ENCODE peak calls at places on chromosomes 4 and X, in five cellular contexts. P, Q, C, D and I are unnamed samples.

GRCh38 chr4:122588453-122589238 is 32.2 kb downstream of the IL21 start:
- DNase-seq in Q (no peak), C (no peak), P (no peak), D (no peak), I (peak)

GRCh38 chrX:17964871-17965270 is 103.8 kb upstream of the RAI2 start:
- DNase-seq in P (no peak), C (no peak), Q (no peak), D (no peak), I (no peak)

GRCh38 chrX:48003367-48003757 is 427 bp downstream of the ZNF182 start:
- DNase-seq in Q (peak), P (no peak), D (no peak), C (no peak), I (no peak)

GRCh38 chr4:40185830-40186664 is 10.8 kb upstream of the RHOH start:
- DNase-seq in D (no peak), P (no peak), Q (no peak), C (no peak), I (peak)

GRCh38 chr4:31053451-31053850 is 333.3 kb downstream of the PCDH7 start:
- DNase-seq in D (no peak), P (no peak), Q (no peak), C (no peak), I (no peak)

GRCh38 chr4:2072971-2073807 is 14.1 kb downstream of the NAT8L start:
- DNase-seq in Q (peak), D (no peak), C (no peak), P (no peak), I (no peak)

GRCh38 chr4:64230709-64231310 is 178.4 kb downstream of the TECRL start:
- DNase-seq in Q (no peak), C (no peak), D (no peak), P (no peak), I (peak)

GRCh38 chrX:41589634-41590270 is 99.0 kb upstream of the GPR34 start:
- DNase-seq in P (no peak), Q (no peak), C (no peak), D (no peak), I (peak)

GRCh38 chr4:10019521-10020051 is 1.7 kb downstream of the SLC2A9 start:
- DNase-seq in P (no peak), C (no peak), Q (peak), D (no peak), I (no peak)

GRCh38 chr4:55437356-55437796 is 41.6 kb downstream of the TMEM165 start:
- DNase-seq in Q (peak), C (peak), D (no peak), P (no peak), I (no peak)

GRCh38 chr4:128461300-128462103 is 173.9 kb upstream of the PGRMC2 start:
- DNase-seq in Q (no peak), C (peak), P (peak), D (no peak), I (peak)

GRCh38 chr4:8747467-8747841 is 124.2 kb downstream of the HMX1 start:
- DNase-seq in P (no peak), C (no peak), D (no peak), Q (peak), I (no peak)

GRCh38 chrX:135596495-135596894 is 76.0 kb downstream of the INTS6L start:
- DNase-seq in P (no peak), Q (peak), D (peak), C (peak), I (peak)

GRCh38 chrX:40004916-40005289 is 92.9 kb downstream of the BCOR start:
- DNase-seq in Q (no peak), P (no peak), D (no peak), C (no peak), I (no peak)
- H3K4me3 ChIP-seq in Q (no peak), P (no peak), D (no peak), C (no peak), I (no peak)

DNA sequence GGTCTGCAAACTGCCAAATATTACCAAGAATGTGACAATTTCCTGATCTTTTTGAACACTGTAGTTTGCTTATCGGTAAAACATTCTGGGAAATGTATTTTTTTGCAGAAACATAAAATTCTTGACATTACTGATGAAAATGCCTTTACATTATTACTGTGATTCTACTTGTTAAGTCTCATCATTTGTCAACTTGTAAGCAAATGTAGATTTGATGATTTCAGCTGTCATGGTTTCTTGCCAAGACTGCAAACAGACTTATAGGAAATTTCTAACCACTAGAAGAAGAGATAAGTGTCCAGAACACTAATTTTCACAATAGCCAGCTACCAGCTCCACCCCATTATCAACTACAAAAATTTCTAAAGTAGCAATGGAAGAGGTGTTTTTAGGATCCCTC is 560.4 kb downstream of the STPG2 start:
- DNase-seq in P (no peak), D (no peak), Q (no peak), C (peak), I (no peak)
- TF ChIP-seq CTCF in P (no peak), D (no peak), Q (no peak), C (no peak), I (no peak)

GRCh38 chrX:2484721-2485459 is 15.9 kb downstream of the DHRSX start:
- DNase-seq in Q (no peak), P (no peak), D (no peak), C (no peak), I (peak)
- H3K4me3 ChIP-seq in Q (no peak), P (peak), D (peak), C (no peak), I (peak)

DNA sequence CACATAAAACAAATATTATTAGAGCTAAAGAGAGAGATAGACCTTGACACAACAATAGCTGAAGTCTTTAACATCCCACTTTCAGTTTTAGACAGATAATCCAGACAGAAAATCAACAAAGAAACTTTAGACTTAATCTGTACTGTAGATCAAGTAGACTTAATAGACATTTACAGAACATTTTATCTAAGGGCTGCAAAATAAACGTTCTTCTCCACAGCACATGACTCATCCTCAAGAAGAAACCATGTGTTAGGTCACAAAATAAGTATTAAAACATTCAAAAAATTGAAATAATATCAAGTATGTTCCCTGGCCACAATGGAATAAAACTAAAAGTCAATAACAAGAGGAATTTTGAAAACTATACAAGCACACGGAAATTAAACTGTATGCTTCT is 1510.3 kb upstream of the PCDH10 start:
- DNase-seq in D (no peak), Q (no peak), C (no peak), P (no peak), I (no peak)
- TF ChIP-seq CTCF in D (no peak), Q (no peak), C (no peak), P (no peak), I (no peak)

GRCh38 chr4:154489558-154490260 is 1.9 kb downstream of the DCHS2 start:
- DNase-seq in C (no peak), Q (no peak), P (no peak), D (peak), I (no peak)
- H3K4me3 ChIP-seq in C (no peak), Q (no peak), P (no peak), D (peak), I (no peak)

GRCh38 chr4:76585897-76586360 is 150.9 kb downstream of the SHROOM3 start:
- DNase-seq in D (peak), C (peak), Q (peak), P (no peak), I (no peak)
- TF ChIP-seq CTCF in D (no peak), C (peak), Q (no peak), P (no peak), I (peak)

GRCh38 chr4:125832161-125832560 is 517.4 kb downstream of the FAT4 start:
- DNase-seq in Q (no peak), D (no peak), C (no peak), P (no peak), I (no peak)

GRCh38 chr4:125827338-125828074 is 512.8 kb downstream of the FAT4 start:
- DNase-seq in C (no peak), Q (no peak), P (no peak), D (no peak), I (no peak)

GRCh38 chr4:125826801-125827200 is 512.0 kb downstream of the FAT4 start:
- DNase-seq in Q (no peak), P (no peak), D (no peak), C (peak), I (peak)

GRCh38 chr4:125828316-125828715 is 513.6 kb downstream of the FAT4 start:
- DNase-seq in D (no peak), C (no peak), P (no peak), Q (no peak), I (no peak)
- H3K4me3 ChIP-seq in D (no peak), C (no peak), P (no peak), Q (no peak), I (no peak)